ENCODE peak calls at places on chromosomes 16 and 17, in seven cellular contexts. A, J, M, I, D, H and E are unnamed samples.

GRCh38 chr16:7086842-7087616 is 245.6 kb upstream of the RBFOX1 start:
- DNase-seq in A (peak), J (peak), M (no peak), I (no peak), D (no peak), H (peak), E (no peak)

GRCh38 chr17:29573558-29573870 is 5.0 kb downstream of the TP53I13 start:
- DNase-seq in A (peak), J (peak), M (no peak), I (no peak), D (no peak), H (no peak), E (no peak)

GRCh38 chr17:40495140-40495539 is 6.3 kb downstream of the TNS4 start:
- DNase-seq in A (no peak), J (no peak), M (no peak), I (no peak), D (no peak), H (no peak), E (no peak)

GRCh38 chr17:34207572-34207971 is 47.5 kb upstream of the CCL2 start:
- DNase-seq in A (no peak), J (no peak), M (no peak), I (peak), D (no peak), H (no peak), E (no peak)

GRCh38 chr17:64491034-64491860 is 5.6 kb downstream of the POLG2 start:
- DNase-seq in A (no peak), J (no peak), M (peak), I (peak), D (peak), H (peak), E (no peak)

GRCh38 chr17:32123782-32124181 is 18.5 kb upstream of the RHOT1 start:
- DNase-seq in A (no peak), J (no peak), M (no peak), I (peak), D (peak), H (peak), E (no peak)

GRCh38 chr17:57517216-57517518 is 227.9 kb downstream of the CCDC182 start:
- DNase-seq in A (no peak), J (no peak), M (no peak), I (no peak), D (no peak), H (no peak), E (no peak)

GRCh38 chr17:75124041-75124818 is 7.3 kb downstream of the NT5C start:
- DNase-seq in A (peak), J (peak), M (no peak), I (peak), D (peak), H (peak), E (no peak)

GRCh38 chr16:86549893-86550190 is 5.2 kb downstream of the MTHFSD start:
- DNase-seq in A (no peak), J (no peak), M (no peak), I (no peak), D (no peak), H (no peak), E (no peak)

GRCh38 chr16:27199747-27200146 is 3.6 kb upstream of the KDM8 start:
- DNase-seq in A (no peak), J (no peak), M (peak), I (peak), D (peak), H (no peak), E (peak)

GRCh38 chr17:40355123-40355803 is 9.3 kb downstream of the GJD3 start:
- DNase-seq in A (peak), J (peak), M (peak), I (peak), D (peak), H (peak), E (no peak)

GRCh38 chr16:66273036-66273435 is 93.5 kb upstream of the CDH5 start:
- DNase-seq in A (no peak), J (no peak), M (no peak), I (no peak), D (no peak), H (no peak), E (no peak)

GRCh38 chr16:66269631-66270332 is 96.7 kb upstream of the CDH5 start:
- DNase-seq in A (no peak), J (no peak), M (no peak), I (no peak), D (no peak), H (no peak), E (no peak)

GRCh38 chr16:66271074-66272060 is 95.1 kb upstream of the CDH5 start:
- DNase-seq in A (no peak), J (no peak), M (no peak), I (no peak), D (no peak), H (no peak), E (no peak)

GRCh38 chr16:66272461-66272860 is 94.0 kb upstream of the CDH5 start:
- DNase-seq in A (no peak), J (no peak), M (no peak), I (no peak), D (no peak), H (no peak), E (no peak)

GRCh38 chr16:66270333-66270927 is 96.1 kb upstream of the CDH5 start:
- DNase-seq in A (peak), J (peak), M (peak), I (peak), D (peak), H (peak), E (peak)
- H3K4me3 ChIP-seq in A (no peak), J (no peak), M (no peak), I (no peak), D (peak), H (peak), E (no peak)

GRCh38 chr16:28866454-28866804 is 2.8 kb downstream of the SH2B1 start:
- DNase-seq in A (no peak), J (no peak), M (no peak), I (no peak), D (no peak), H (no peak), E (no peak)
- H3K4me3 ChIP-seq in A (no peak), J (no peak), M (no peak), I (no peak), D (no peak), H (no peak), E (no peak)

GRCh38 chr17:78707016-78707415 is 75.1 kb downstream of the CYTH1 start:
- DNase-seq in A (no peak), J (no peak), M (no peak), I (peak), D (peak), H (peak), E (no peak)
- H3K4me3 ChIP-seq in A (no peak), J (no peak), M (no peak), I (no peak), D (no peak), H (no peak), E (no peak)

GRCh38 chr17:28228986-28229729 is 89.8 kb upstream of the TMEM97 start:
- DNase-seq in A (peak), J (no peak), M (no peak), I (no peak), D (no peak), H (no peak), E (no peak)

GRCh38 chr17:28227278-28228108 is 91.5 kb upstream of the TMEM97 start:
- DNase-seq in A (peak), J (peak), M (no peak), I (peak), D (peak), H (peak), E (no peak)

GRCh38 chr17:28226563-28226962 is 92.4 kb upstream of the TMEM97 start:
- DNase-seq in A (peak), J (no peak), M (no peak), I (no peak), D (no peak), H (no peak), E (no peak)

GRCh38 chr17:28230011-28230410 is 89.0 kb upstream of the TMEM97 start:
- DNase-seq in A (peak), J (peak), M (no peak), I (no peak), D (no peak), H (no peak), E (no peak)

DNA sequence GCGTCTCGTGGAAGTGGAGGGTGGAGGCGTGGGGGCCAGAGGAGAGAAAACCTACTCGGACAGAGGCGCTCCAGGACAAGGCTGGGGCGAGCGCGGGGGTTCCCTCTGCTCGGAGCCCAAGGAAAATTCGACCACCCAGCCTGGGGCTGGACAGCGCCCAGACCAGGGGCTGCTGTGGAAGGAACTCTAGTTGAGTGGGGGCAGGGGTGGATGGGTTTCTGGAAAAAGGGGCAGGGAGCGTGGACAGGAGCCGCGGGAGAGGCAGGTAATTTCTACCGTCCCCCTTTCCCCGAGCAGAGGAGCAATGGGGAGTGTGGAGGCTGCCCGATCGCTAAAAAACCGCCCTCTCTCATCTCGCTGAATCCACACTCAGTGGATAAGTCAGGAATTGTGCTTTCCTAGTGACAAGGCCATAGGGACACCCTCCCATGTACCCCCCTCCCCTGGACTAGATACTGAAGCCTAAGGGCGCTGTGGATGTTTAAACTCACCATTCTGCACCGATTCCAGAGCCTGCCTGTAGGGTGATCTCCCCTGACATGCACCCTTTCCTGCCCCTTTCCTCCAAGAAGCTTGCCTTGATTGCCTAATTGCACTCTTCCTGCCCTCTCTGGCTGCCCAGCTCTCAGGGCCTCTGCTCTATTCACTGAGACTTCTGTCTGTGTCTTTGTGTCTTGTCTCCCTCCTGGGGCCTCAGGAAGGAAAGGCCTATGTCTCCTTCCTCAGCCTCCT is 90.7 kb upstream of the TMEM97 start:
- DNase-seq in A (peak), J (no peak), M (no peak), I (no peak), D (no peak), H (peak), E (no peak)
- H3K4me3 ChIP-seq in A (peak), J (peak), M (no peak), I (peak), D (peak), H (peak), E (no peak)

GRCh38 chr16:88007321-88007731 is 56.1 kb downstream of the BANP start:
- DNase-seq in A (no peak), J (no peak), M (no peak), I (no peak), D (no peak), H (no peak), E (no peak)
- H3K4me3 ChIP-seq in A (no peak), J (no peak), M (no peak), I (no peak), D (no peak), H (no peak), E (no peak)

GRCh38 chr16:67163903-67164558 is 514 bp upstream of the HSF4 start:
- DNase-seq in A (peak), J (no peak), M (no peak), I (no peak), D (no peak), H (no peak), E (no peak)

GRCh38 chr16:67166883-67167168 is 2.3 kb downstream of the HSF4 start:
- DNase-seq in A (no peak), J (no peak), M (no peak), I (no peak), D (no peak), H (no peak), E (no peak)

GRCh38 chr16:67166035-67166882 is 1.7 kb downstream of the HSF4 start:
- DNase-seq in A (no peak), J (no peak), M (no peak), I (no peak), D (no peak), H (no peak), E (no peak)

GRCh38 chr16:67164599-67165061 is at the start of gene HSF4:
- DNase-seq in A (peak), J (peak), M (no peak), I (peak), D (no peak), H (no peak), E (no peak)

GRCh38 chr16:67165121-67166034 is 833 bp downstream of the HSF4 start:
- DNase-seq in A (no peak), J (no peak), M (no peak), I (no peak), D (no peak), H (no peak), E (no peak)
- H3K4me3 ChIP-seq in A (peak), J (no peak), M (no peak), I (no peak), D (no peak), H (no peak), E (no peak)

DNA sequence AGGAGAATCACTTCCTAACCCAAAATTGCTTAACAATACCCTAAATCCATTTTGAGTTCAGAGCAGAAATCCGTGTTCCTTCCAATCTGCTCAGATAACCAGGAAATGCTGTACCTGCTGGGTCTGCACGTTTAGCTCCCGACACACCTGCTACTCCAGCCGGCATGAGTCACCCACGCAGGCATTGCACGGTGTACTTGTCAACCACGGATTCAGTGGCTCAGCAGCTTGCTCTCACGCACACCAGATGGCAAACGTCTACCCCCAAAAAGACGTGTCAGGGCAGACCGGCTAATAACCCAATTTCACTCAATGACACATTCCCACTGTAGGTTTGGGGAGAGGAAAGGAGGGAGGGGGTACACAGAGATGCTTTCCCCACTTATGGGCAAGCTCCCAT is 468.1 kb downstream of the SOX9 start:
- DNase-seq in A (peak), J (peak), M (no peak), I (peak), D (no peak), H (peak), E (no peak)
- H3K4me3 ChIP-seq in A (no peak), J (no peak), M (no peak), I (no peak), D (no peak), H (peak), E (no peak)

GRCh38 chr17:76500074-76500744 is 1.0 kb downstream of the RHBDF2 start:
- DNase-seq in A (no peak), J (no peak), M (no peak), I (no peak), D (no peak), H (no peak), E (no peak)

GRCh38 chr17:76497699-76497978 is 3.6 kb downstream of the RHBDF2 start:
- DNase-seq in A (no peak), J (no peak), M (no peak), I (no peak), D (no peak), H (no peak), E (no peak)

GRCh38 chr17:76498886-76499667 is 2.1 kb downstream of the RHBDF2 start:
- DNase-seq in A (no peak), J (peak), M (no peak), I (no peak), D (no peak), H (no peak), E (no peak)

GRCh38 chr17:76496464-76496863 is 4.8 kb downstream of the RHBDF2 start:
- DNase-seq in A (no peak), J (no peak), M (no peak), I (no peak), D (no peak), H (no peak), E (no peak)

DNA sequence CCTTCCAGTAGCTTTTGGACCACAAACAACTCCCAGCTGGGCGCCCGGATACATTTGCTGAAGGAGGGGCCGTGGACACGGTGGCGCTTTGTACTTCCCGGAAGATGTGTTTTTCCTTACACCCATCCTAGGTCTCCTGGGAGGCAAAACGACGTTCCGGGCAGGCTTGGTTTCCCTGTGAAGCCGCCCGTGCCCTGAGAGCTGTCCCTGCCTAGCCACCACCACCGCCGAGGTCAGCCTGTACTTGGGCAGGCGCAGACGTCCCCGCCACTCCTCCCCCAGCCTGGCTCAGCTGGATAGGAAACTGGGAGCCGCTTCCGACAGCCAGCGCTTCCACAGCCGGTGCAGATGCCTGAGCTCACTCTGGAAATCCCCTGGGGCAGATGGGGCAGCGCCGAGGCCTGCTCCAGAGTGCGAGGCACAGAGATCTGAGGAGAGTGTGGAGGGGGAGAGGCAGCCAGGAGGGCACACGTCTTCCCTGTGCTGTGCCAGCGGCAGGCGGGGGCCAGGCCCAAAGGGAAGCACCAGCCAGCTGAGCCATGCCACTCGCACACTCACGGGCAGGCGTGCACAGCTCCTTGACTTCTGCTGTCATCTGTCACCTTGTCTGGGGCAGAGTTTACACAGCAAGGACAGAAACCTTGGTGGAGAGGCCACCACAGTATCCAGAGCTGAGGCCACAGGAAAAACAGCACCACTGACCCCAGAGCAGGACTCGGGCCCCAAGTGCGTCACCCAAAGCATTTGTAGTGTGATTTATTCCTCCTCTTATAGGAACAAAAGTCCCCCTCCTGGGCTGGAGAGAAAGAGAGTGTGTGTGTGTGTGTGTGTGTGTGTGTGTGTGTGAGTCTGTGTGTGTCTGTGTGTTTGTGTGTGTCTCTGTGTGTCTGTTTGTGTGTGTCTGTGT is 3.0 kb downstream of the RHBDF2 start:
- DNase-seq in A (peak), J (peak), M (no peak), I (peak), D (peak), H (peak), E (no peak)
- H3K4me3 ChIP-seq in A (no peak), J (no peak), M (no peak), I (no peak), D (peak), H (peak), E (no peak)

DNA sequence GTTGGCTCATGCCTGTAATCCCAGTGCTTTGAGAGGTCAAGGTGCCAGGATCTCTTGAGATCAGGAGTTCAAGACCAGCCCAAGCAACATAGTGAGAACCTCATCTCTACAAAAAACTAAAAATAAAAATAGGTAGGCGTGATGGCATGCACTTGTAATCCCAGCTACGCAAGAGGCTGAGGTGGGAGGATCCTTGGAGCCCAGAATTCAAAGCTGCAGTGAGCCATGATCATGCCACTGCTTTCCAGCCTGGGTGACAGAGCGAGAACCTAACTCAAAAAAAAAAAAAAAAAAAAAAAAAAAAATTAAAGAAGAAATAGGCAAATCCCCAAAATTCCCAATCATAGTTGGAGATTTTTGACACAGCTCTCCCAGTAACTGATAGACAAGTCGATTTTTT is 32.2 kb upstream of the SRCIN1 start:
- DNase-seq in A (no peak), J (no peak), M (no peak), I (no peak), D (no peak), H (no peak), E (no peak)
- H3K4me3 ChIP-seq in A (no peak), J (no peak), M (no peak), I (no peak), D (no peak), H (no peak), E (no peak)